ENCODE peak calls at places on chromosomes 5 and 9, in nine cellular contexts. One of them, this sample, is unnamed.

GRCh38 chr5:23139338-23140171 is 286.4 kb upstream of the CDH12 start:
- DNase-seq in fibroblast of villous mesenchyme: peak
- DNase-seq in fibroblast of pulmonary artery: peak
- DNase-seq in GM13976: peak
- DNase-seq in WTC11: no peak
- DNase-seq in foreskin fibroblast: peak
- DNase-seq in suprapubic skin: no peak
- DNase-seq in psoas muscle: no peak
- DNase-seq in GM06990: no peak
- DNase-seq in this sample: no peak

GRCh38 chr9:124242331-124243194 is 15.2 kb upstream of the NEK6 start:
- DNase-seq in fibroblast of pulmonary artery: no peak
- DNase-seq in GM06990: no peak
- DNase-seq in GM13976: peak
- DNase-seq in suprapubic skin: no peak
- DNase-seq in fibroblast of villous mesenchyme: peak
- DNase-seq in foreskin fibroblast: peak
- DNase-seq in psoas muscle: peak
- DNase-seq in WTC11: peak
- DNase-seq in this sample: peak

GRCh38 chr5:177312649-177313181 is 1.0 kb upstream of the MXD3 start:
- DNase-seq in GM06990: peak
- DNase-seq in fibroblast of pulmonary artery: no peak
- DNase-seq in GM13976: peak
- DNase-seq in suprapubic skin: no peak
- DNase-seq in WTC11: peak
- DNase-seq in psoas muscle: peak
- DNase-seq in foreskin fibroblast: peak
- DNase-seq in fibroblast of villous mesenchyme: no peak
- DNase-seq in this sample: peak

GRCh38 chr9:93684161-93684765 is 107.9 kb downstream of the PHF2 start:
- DNase-seq in psoas muscle: no peak
- DNase-seq in GM13976: peak
- DNase-seq in fibroblast of pulmonary artery: no peak
- DNase-seq in fibroblast of villous mesenchyme: no peak
- DNase-seq in foreskin fibroblast: no peak
- DNase-seq in suprapubic skin: no peak
- DNase-seq in GM06990: no peak
- DNase-seq in WTC11: peak
- DNase-seq in this sample: peak

GRCh38 chr9:69122391-69123141 is 51.5 kb upstream of the TJP2 start:
- DNase-seq in suprapubic skin: peak
- DNase-seq in psoas muscle: no peak
- DNase-seq in GM13976: no peak
- DNase-seq in foreskin fibroblast: peak
- DNase-seq in fibroblast of pulmonary artery: peak
- DNase-seq in WTC11: no peak
- DNase-seq in fibroblast of villous mesenchyme: peak
- DNase-seq in GM06990: no peak
- DNase-seq in this sample: no peak

GRCh38 chr9:113596616-113597320 is 133.2 kb downstream of the RGS3 start:
- DNase-seq in foreskin fibroblast: no peak
- DNase-seq in psoas muscle: peak
- DNase-seq in suprapubic skin: no peak
- DNase-seq in fibroblast of villous mesenchyme: no peak
- DNase-seq in GM13976: no peak
- DNase-seq in GM06990: no peak
- DNase-seq in WTC11: no peak
- DNase-seq in fibroblast of pulmonary artery: no peak
- DNase-seq in this sample: peak

GRCh38 chr5:127186657-127187056 is 103.9 kb upstream of the MEGF10 start:
- DNase-seq in foreskin fibroblast: peak
- DNase-seq in GM13976: no peak
- DNase-seq in suprapubic skin: no peak
- DNase-seq in fibroblast of villous mesenchyme: peak
- DNase-seq in WTC11: no peak
- DNase-seq in psoas muscle: no peak
- DNase-seq in GM06990: no peak
- DNase-seq in fibroblast of pulmonary artery: no peak
- DNase-seq in this sample: no peak

GRCh38 chr9:734831-735511 is 106.5 kb upstream of the DMRT1 start:
- DNase-seq in GM13976: no peak
- DNase-seq in fibroblast of pulmonary artery: peak
- DNase-seq in foreskin fibroblast: peak
- DNase-seq in GM06990: no peak
- DNase-seq in fibroblast of villous mesenchyme: peak
- DNase-seq in WTC11: no peak
- DNase-seq in suprapubic skin: no peak
- DNase-seq in psoas muscle: no peak
- DNase-seq in this sample: no peak

GRCh38 chr5:80711938-80712337 is 57.2 kb upstream of the DHFR start:
- DNase-seq in foreskin fibroblast: peak
- DNase-seq in fibroblast of villous mesenchyme: peak
- DNase-seq in fibroblast of pulmonary artery: peak
- DNase-seq in GM13976: peak
- DNase-seq in suprapubic skin: no peak
- DNase-seq in psoas muscle: no peak
- DNase-seq in WTC11: peak
- DNase-seq in GM06990: no peak
- DNase-seq in this sample: no peak

GRCh38 chr9:74497750-74498615 is 848 bp downstream of the RORB start:
- DNase-seq in suprapubic skin: no peak
- DNase-seq in GM06990: peak
- DNase-seq in fibroblast of pulmonary artery: peak
- DNase-seq in psoas muscle: peak
- DNase-seq in foreskin fibroblast: peak
- DNase-seq in WTC11: peak
- DNase-seq in GM13976: peak
- DNase-seq in fibroblast of villous mesenchyme: peak
- DNase-seq in this sample: peak

GRCh38 chr5:127827451-127827850 is 124.3 kb downstream of the CCDC192 start:
- DNase-seq in fibroblast of villous mesenchyme: peak
- DNase-seq in suprapubic skin: no peak
- DNase-seq in WTC11: no peak
- DNase-seq in GM13976: no peak
- DNase-seq in foreskin fibroblast: no peak
- DNase-seq in psoas muscle: no peak
- DNase-seq in fibroblast of pulmonary artery: no peak
- DNase-seq in GM06990: no peak
- DNase-seq in this sample: no peak

GRCh38 chr9:9061599-9061998 is 1262.0 kb upstream of the DMAC1 start:
- DNase-seq in GM13976: no peak
- DNase-seq in GM06990: no peak
- DNase-seq in foreskin fibroblast: no peak
- DNase-seq in WTC11: no peak
- DNase-seq in fibroblast of pulmonary artery: no peak
- DNase-seq in fibroblast of villous mesenchyme: no peak
- DNase-seq in psoas muscle: no peak
- DNase-seq in suprapubic skin: no peak
- DNase-seq in this sample: no peak

GRCh38 chr5:16596541-16596940 is 20.3 kb downstream of the RETREG1 start:
- DNase-seq in GM06990: no peak
- DNase-seq in GM13976: no peak
- DNase-seq in psoas muscle: no peak
- DNase-seq in suprapubic skin: no peak
- DNase-seq in foreskin fibroblast: peak
- DNase-seq in fibroblast of villous mesenchyme: no peak
- DNase-seq in WTC11: no peak
- DNase-seq in fibroblast of pulmonary artery: no peak
- DNase-seq in this sample: no peak

GRCh38 chr9:122226758-122227575 is 1.8 kb downstream of the LHX6 start:
- DNase-seq in GM06990: no peak
- DNase-seq in fibroblast of villous mesenchyme: no peak
- DNase-seq in GM13976: peak
- DNase-seq in foreskin fibroblast: peak
- DNase-seq in fibroblast of pulmonary artery: no peak
- DNase-seq in WTC11: peak
- DNase-seq in suprapubic skin: no peak
- DNase-seq in psoas muscle: no peak
- DNase-seq in this sample: no peak

GRCh38 chr9:99231708-99232107 is 9.6 kb downstream of the SEC61B start:
- DNase-seq in foreskin fibroblast: peak
- DNase-seq in suprapubic skin: no peak
- DNase-seq in GM13976: peak
- DNase-seq in fibroblast of pulmonary artery: peak
- DNase-seq in GM06990: no peak
- DNase-seq in fibroblast of villous mesenchyme: no peak
- DNase-seq in WTC11: peak
- DNase-seq in psoas muscle: no peak
- DNase-seq in this sample: no peak

GRCh38 chr5:151924564-151925395 is at the start of gene GLRA1:
- DNase-seq in WTC11: peak
- DNase-seq in foreskin fibroblast: peak
- DNase-seq in GM13976: peak
- DNase-seq in fibroblast of villous mesenchyme: peak
- DNase-seq in GM06990: peak
- DNase-seq in fibroblast of pulmonary artery: peak
- DNase-seq in psoas muscle: peak
- DNase-seq in suprapubic skin: no peak
- DNase-seq in this sample: no peak

GRCh38 chr9:78091736-78092135 is 60.1 kb upstream of the GNAQ start:
- DNase-seq in GM13976: no peak
- DNase-seq in suprapubic skin: no peak
- DNase-seq in WTC11: no peak
- DNase-seq in foreskin fibroblast: no peak
- DNase-seq in fibroblast of villous mesenchyme: no peak
- DNase-seq in psoas muscle: no peak
- DNase-seq in GM06990: no peak
- DNase-seq in fibroblast of pulmonary artery: peak
- DNase-seq in this sample: no peak

GRCh38 chr9:137575725-137576411 is 2.9 kb downstream of the DPH7 start:
- DNase-seq in WTC11: no peak
- DNase-seq in psoas muscle: no peak
- DNase-seq in GM13976: no peak
- DNase-seq in foreskin fibroblast: no peak
- DNase-seq in suprapubic skin: no peak
- DNase-seq in fibroblast of villous mesenchyme: no peak
- DNase-seq in fibroblast of pulmonary artery: no peak
- DNase-seq in GM06990: peak
- DNase-seq in this sample: no peak
- TF ChIP-seq CTCF in WTC11: no peak
- TF ChIP-seq CTCF in psoas muscle: no peak
- TF ChIP-seq CTCF in GM13976: peak
- TF ChIP-seq CTCF in foreskin fibroblast: no peak
- TF ChIP-seq CTCF in suprapubic skin: no peak
- TF ChIP-seq CTCF in fibroblast of villous mesenchyme: no peak
- TF ChIP-seq CTCF in fibroblast of pulmonary artery: no peak
- TF ChIP-seq CTCF in GM06990: peak
- TF ChIP-seq CTCF in this sample: no peak

GRCh38 chr9:4010309-4010708 is 289.6 kb downstream of the GLIS3 start:
- DNase-seq in GM06990: no peak
- DNase-seq in foreskin fibroblast: no peak
- DNase-seq in suprapubic skin: no peak
- DNase-seq in fibroblast of pulmonary artery: no peak
- DNase-seq in GM13976: no peak
- DNase-seq in psoas muscle: no peak
- DNase-seq in WTC11: no peak
- DNase-seq in fibroblast of villous mesenchyme: no peak
- DNase-seq in this sample: no peak
- TF ChIP-seq CTCF in GM06990: no peak
- TF ChIP-seq CTCF in foreskin fibroblast: no peak
- TF ChIP-seq CTCF in suprapubic skin: no peak
- TF ChIP-seq CTCF in fibroblast of pulmonary artery: no peak
- TF ChIP-seq CTCF in GM13976: no peak
- TF ChIP-seq CTCF in psoas muscle: no peak
- TF ChIP-seq CTCF in WTC11: no peak
- TF ChIP-seq CTCF in fibroblast of villous mesenchyme: no peak
- TF ChIP-seq CTCF in this sample: no peak

GRCh38 chr5:95845401-95845800 is 22.9 kb upstream of the GLRX start:
- DNase-seq in foreskin fibroblast: no peak
- DNase-seq in GM06990: no peak
- DNase-seq in suprapubic skin: no peak
- DNase-seq in WTC11: no peak
- DNase-seq in psoas muscle: no peak
- DNase-seq in fibroblast of villous mesenchyme: no peak
- DNase-seq in fibroblast of pulmonary artery: no peak
- DNase-seq in GM13976: no peak
- DNase-seq in this sample: no peak

GRCh38 chr5:95840969-95841368 is 18.4 kb upstream of the GLRX start:
- DNase-seq in WTC11: no peak
- DNase-seq in GM13976: no peak
- DNase-seq in psoas muscle: no peak
- DNase-seq in fibroblast of villous mesenchyme: no peak
- DNase-seq in GM06990: no peak
- DNase-seq in suprapubic skin: no peak
- DNase-seq in foreskin fibroblast: no peak
- DNase-seq in fibroblast of pulmonary artery: no peak
- DNase-seq in this sample: no peak

GRCh38 chr5:95841914-95842812 is 19.6 kb upstream of the GLRX start:
- DNase-seq in fibroblast of pulmonary artery: peak
- DNase-seq in foreskin fibroblast: peak
- DNase-seq in WTC11: no peak
- DNase-seq in GM06990: no peak
- DNase-seq in psoas muscle: no peak
- DNase-seq in fibroblast of villous mesenchyme: peak
- DNase-seq in GM13976: no peak
- DNase-seq in suprapubic skin: no peak
- DNase-seq in this sample: no peak

GRCh38 chr5:95843733-95844223 is 21.3 kb upstream of the GLRX start:
- DNase-seq in suprapubic skin: no peak
- DNase-seq in foreskin fibroblast: no peak
- DNase-seq in GM13976: no peak
- DNase-seq in WTC11: no peak
- DNase-seq in GM06990: no peak
- DNase-seq in fibroblast of pulmonary artery: peak
- DNase-seq in fibroblast of villous mesenchyme: peak
- DNase-seq in psoas muscle: no peak
- DNase-seq in this sample: no peak

DNA sequence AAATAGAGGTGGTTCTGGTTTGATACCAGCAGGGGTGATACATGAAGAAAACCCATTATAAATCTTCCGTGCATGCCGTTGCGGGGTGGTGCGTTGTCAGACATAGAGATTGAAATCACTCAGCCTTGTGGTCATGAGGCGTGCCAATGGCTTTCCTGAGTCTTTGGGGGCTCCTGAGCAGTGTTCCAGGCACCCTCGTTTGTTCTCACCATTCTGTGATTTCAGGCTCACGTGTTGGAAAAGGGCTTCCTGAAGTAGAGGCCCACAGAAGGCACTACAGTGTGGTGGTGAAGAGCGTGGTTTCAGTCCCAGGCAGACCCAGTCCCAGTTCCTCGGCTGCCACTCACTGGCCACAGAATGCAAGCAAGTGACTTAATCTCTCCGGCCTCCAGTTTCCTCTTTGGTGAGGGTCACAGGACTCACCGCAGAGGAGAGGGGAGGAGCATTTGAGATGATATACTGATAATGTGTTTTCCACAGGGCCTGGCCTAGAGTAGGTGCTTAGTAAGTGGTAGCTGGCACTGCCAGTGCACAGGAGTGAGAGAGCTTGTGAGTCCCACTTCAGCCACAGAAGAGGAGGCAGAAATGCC is 20.5 kb upstream of the GLRX start:
- DNase-seq in WTC11: no peak
- DNase-seq in foreskin fibroblast: no peak
- DNase-seq in GM13976: peak
- DNase-seq in fibroblast of villous mesenchyme: peak
- DNase-seq in GM06990: peak
- DNase-seq in fibroblast of pulmonary artery: peak
- DNase-seq in psoas muscle: peak
- DNase-seq in suprapubic skin: no peak
- DNase-seq in this sample: no peak
- TF ChIP-seq CTCF in WTC11: no peak
- TF ChIP-seq CTCF in foreskin fibroblast: no peak
- TF ChIP-seq CTCF in GM13976: peak
- TF ChIP-seq CTCF in fibroblast of villous mesenchyme: no peak
- TF ChIP-seq CTCF in GM06990: peak
- TF ChIP-seq CTCF in fibroblast of pulmonary artery: no peak
- TF ChIP-seq CTCF in psoas muscle: no peak
- TF ChIP-seq CTCF in suprapubic skin: no peak
- TF ChIP-seq CTCF in this sample: peak

GRCh38 chr5:132778129-132778528 is 1.1 kb upstream of the SEPTIN8 start:
- DNase-seq in suprapubic skin: no peak
- DNase-seq in GM06990: no peak
- DNase-seq in psoas muscle: no peak
- DNase-seq in foreskin fibroblast: no peak
- DNase-seq in fibroblast of villous mesenchyme: no peak
- DNase-seq in GM13976: no peak
- DNase-seq in WTC11: no peak
- DNase-seq in fibroblast of pulmonary artery: no peak
- DNase-seq in this sample: no peak
- TF ChIP-seq CTCF in suprapubic skin: no peak
- TF ChIP-seq CTCF in GM06990: no peak
- TF ChIP-seq CTCF in psoas muscle: no peak
- TF ChIP-seq CTCF in foreskin fibroblast: no peak
- TF ChIP-seq CTCF in fibroblast of villous mesenchyme: no peak
- TF ChIP-seq CTCF in GM13976: no peak
- TF ChIP-seq CTCF in WTC11: no peak
- TF ChIP-seq CTCF in fibroblast of pulmonary artery: no peak
- TF ChIP-seq CTCF in this sample: no peak

This sample was measured in chondrocyte.